ENCODE peak calls at places on chromosomes 11 and 22, in seven cellular contexts. E is neural progenitor cell, T is A549, J is uterus, N is cardiac muscle cell, M is adrenal gland, L is HCT116. S is an unnamed sample.
A peak's percentile ranks its signal among the peaks of the same experiment; 100 is the strongest.

GRCh38 chr11:85318573-85318972 is 308.6 kb downstream of the DLG2 start:
- DNase-seq in E (no peak), T (no peak), J (no peak), N (no peak), M (no peak), L (no peak), S (no peak)

GRCh38 chr11:60528934-60529333 is 13.7 kb downstream of the MS4A13 start:
- DNase-seq in E (no peak), T (no peak), J (no peak), N (no peak), M (no peak), L (no peak), S (no peak)

GRCh38 chr22:43882122-43882767 is 9.6 kb downstream of the PNPLA5 start:
- DNase-seq in E (no peak), T (no peak), J (no peak), N (no peak), M (no peak), L (no peak), S (no peak)

GRCh38 chr11:66419825-66420224 is 1.0 kb upstream of the NPAS4 start:
- DNase-seq in E (peak; percentile 85), T (no peak), J (no peak), N (peak; percentile 77), M (no peak), L (no peak), S (no peak)

GRCh38 chr11:69384548-69385465 is 90.9 kb downstream of the MYEOV start:
- DNase-seq in E (no peak), T (no peak), J (no peak), N (no peak), M (no peak), L (no peak), S (peak; percentile 46)

GRCh38 chr11:23181022-23181807 is 320.9 kb upstream of the CCDC179 start:
- DNase-seq in E (no peak), T (no peak), J (no peak), N (no peak), M (no peak), L (no peak), S (no peak)

GRCh38 chr22:35349704-35350538 is 31.0 kb upstream of the HMOX1 start:
- DNase-seq in E (peak; percentile 45), T (no peak), J (peak; percentile 51), N (no peak), M (peak; percentile 59), L (no peak), S (no peak)

GRCh38 chr22:45009881-45010531 is at the start of gene PHF21B:
- DNase-seq in E (peak; percentile 97), T (peak; percentile 71), J (peak; percentile 71), N (peak; percentile 94), M (peak; percentile 54), L (no peak), S (no peak)

GRCh38 chr11:80958414-80958813 is 1517.6 kb upstream of the TENM4 start:
- DNase-seq in E (no peak), T (peak; percentile 4), J (no peak), N (no peak), M (no peak), L (no peak), S (no peak)

GRCh38 chr22:35575116-35575748 is 34.6 kb downstream of the RASD2 start:
- DNase-seq in E (no peak), T (no peak), J (no peak), N (no peak), M (no peak), L (no peak), S (no peak)

GRCh38 chr11:19218801-19219460 is 17.1 kb upstream of the CSRP3 start:
- DNase-seq in E (no peak), T (no peak), J (no peak), N (no peak), M (no peak), L (no peak), S (no peak)

GRCh38 chr22:22110548-22111266 is 128.1 kb upstream of the TOP3B start:
- DNase-seq in E (peak; percentile 62), T (peak; percentile 57), J (no peak), N (peak; percentile 63), M (peak; percentile 25), L (peak; percentile 46), S (no peak)

GRCh38 chr22:31611065-31611760 is 50.8 kb downstream of the PISD start:
- DNase-seq in E (no peak), T (no peak), J (no peak), N (no peak), M (peak; percentile 23), L (no peak), S (no peak)

GRCh38 chr11:119491753-119492455 is 68.9 kb upstream of the THY1 start:
- DNase-seq in E (peak; percentile 31), T (no peak), J (no peak), N (no peak), M (no peak), L (no peak), S (no peak)

GRCh38 chr11:15969281-15969680 is 387.1 kb downstream of the SOX6 start:
- DNase-seq in E (no peak), T (peak; percentile 74), J (peak; percentile 41), N (peak; percentile 54), M (peak; percentile 79), L (no peak), S (peak; percentile 21)

GRCh38 chr22:22709719-22710445 is 65.5 kb downstream of the GGTLC2 start:
- DNase-seq in E (peak; percentile 67), T (peak; percentile 43), J (no peak), N (no peak), M (no peak), L (no peak), S (no peak)

GRCh38 chr11:78036313-78036712 is 13.2 kb upstream of the KCTD14 start:
- DNase-seq in E (no peak), T (no peak), J (no peak), N (no peak), M (no peak), L (no peak), S (no peak)

GRCh38 chr11:73249858-73250773 is 22.0 kb upstream of the P2RY6 start:
- DNase-seq in E (no peak), T (no peak), J (no peak), N (no peak), M (peak; percentile 11), L (no peak), S (no peak)

GRCh38 chr11:80320765-80321164 is 879.9 kb upstream of the TENM4 start:
- DNase-seq in E (no peak), T (no peak), J (no peak), N (no peak), M (no peak), L (no peak), S (no peak)

GRCh38 chr22:19879248-19879575 is 24.5 kb upstream of the GNB1L start:
- DNase-seq in E (no peak), T (no peak), J (peak; percentile 8), N (no peak), M (peak; percentile 13), L (no peak), S (no peak)

GRCh38 chr22:21051836-21052400 is 6.2 kb downstream of the LRRC74B start:
- DNase-seq in E (no peak), T (no peak), J (no peak), N (no peak), M (no peak), L (no peak), S (no peak)

GRCh38 chr11:66734215-66734614 is 5.2 kb upstream of the SPTBN2 start:
- DNase-seq in E (no peak), T (no peak), J (no peak), N (no peak), M (no peak), L (no peak), S (no peak)

GRCh38 chr11:35487532-35488078 is 37.8 kb downstream of the PAMR1 start:
- DNase-seq in E (peak; percentile 83), T (peak; percentile 48), J (peak; percentile 48), N (peak; percentile 62), M (peak; percentile 30), L (peak; percentile 22), S (no peak)

GRCh38 chr11:43278302-43278956 is 33.4 kb upstream of the API5 start:
- DNase-seq in E (peak; percentile 68), T (peak; percentile 49), J (no peak), N (peak; percentile 19), M (no peak), L (peak; percentile 33), S (no peak)
- TF ChIP-seq CTCF in E (peak; percentile 51), T (peak; percentile 44), J (no peak), N (peak; percentile 44), M (peak; percentile 46), L (peak; percentile 46), S (no peak)

DNA sequence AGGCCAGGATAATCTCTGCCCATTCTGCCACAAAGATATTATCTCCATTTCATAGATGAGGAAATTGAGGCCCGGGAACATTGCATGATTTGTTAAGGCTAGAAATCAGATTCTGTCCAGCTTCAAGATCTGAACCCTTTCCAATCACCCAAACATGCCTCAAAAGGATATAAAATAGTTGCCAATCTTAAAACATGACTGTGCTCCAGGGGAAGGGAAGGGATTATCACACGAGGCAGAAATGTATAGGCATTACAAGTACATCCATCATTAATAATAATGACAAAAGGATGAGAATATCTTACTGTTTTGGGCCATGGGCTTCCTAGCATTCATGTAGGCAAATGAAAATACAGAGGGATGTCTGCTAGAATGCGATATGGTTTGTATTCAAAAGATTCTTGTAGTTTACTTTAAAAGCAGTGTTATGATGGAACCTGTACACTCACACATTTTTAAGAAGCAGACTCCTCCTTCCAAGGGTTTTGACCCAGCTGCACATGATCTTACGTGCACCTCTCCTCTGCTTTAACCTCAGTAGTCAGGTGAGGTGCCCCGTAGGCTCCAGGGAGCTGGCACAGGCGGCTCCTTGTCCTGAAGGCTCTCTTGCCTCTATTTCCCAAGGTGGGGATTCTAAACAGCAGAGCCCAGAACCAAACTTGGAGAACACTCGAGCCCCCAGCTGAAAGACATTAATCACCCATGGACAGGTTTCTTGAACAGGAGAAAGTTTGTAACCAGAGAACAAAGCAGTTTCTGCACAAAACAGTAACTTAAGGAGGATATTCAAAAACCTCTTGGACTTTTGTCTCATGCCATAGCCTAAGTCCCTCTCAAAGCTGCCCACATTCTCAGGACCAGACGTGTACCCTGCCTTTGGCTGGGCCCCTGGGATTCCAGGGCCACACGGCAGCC is 36.0 kb downstream of the PARVA start:
- DNase-seq in E (no peak), T (no peak), J (no peak), N (no peak), M (no peak), L (no peak), S (no peak)
- H3K4me1 ChIP-seq in E (peaks cover 9% of the 10 kb centered on the region), T (peaks cover 27% of the 10 kb centered on the region), J (peaks cover 18% of the 10 kb centered on the region), N (peaks cover 4% of the 10 kb centered on the region), M (peaks cover 38% of the 10 kb centered on the region), L (peaks cover 5% of the 10 kb centered on the region), S (peaks cover 12% of the 10 kb centered on the region)

DNA sequence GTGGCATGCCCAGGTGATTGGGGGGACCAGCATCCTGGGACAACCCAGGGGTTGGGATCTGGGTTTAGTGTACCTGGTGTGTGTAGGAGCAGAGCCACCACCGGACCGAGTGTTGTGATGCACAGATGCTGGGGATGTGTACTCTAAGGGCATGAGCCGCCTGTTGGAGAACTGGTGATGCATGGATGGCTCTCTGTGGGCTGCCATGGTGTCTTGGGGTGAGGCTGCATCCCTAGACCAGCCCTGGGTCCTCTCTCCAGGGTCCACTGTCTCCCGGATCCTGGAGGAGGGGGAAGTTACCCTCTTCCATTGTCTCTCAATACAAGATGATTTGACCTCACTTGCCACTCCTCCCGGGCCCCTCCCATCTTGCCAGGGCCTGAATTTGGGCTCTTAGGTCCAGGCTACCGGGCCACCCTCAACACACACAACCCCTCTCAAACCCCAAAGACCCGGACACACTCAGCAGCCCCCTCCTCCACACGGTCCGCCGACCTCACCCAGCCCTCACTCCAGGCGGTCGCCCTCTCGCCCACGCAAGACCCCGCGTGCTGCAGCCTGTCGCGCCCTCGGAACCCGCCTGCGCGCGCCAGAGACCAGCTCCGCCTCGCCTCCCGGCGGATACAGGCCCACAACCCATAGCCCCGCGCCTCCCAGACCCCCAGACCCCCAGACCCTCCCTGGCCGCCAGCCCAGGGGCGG is 578 bp downstream of the LRRC75B start:
- DNase-seq in E (peak; percentile 42), T (peak; percentile 32), J (no peak), N (no peak), M (no peak), L (no peak), S (no peak)
- H3K4me3 ChIP-seq in E (peak overlapping the region; percentile 74), T (peak overlapping the region; percentile 79), J (peak overlapping the region; percentile 57), N (peak overlapping the region; percentile 57), M (no peak overlapping the region), L (peak overlapping the region; percentile 62), S (peak overlapping the region; percentile 77)

GRCh38 chr11:216081-216974 is 8.8 kb downstream of the RIC8A start:
- DNase-seq in E (no peak), T (no peak), J (no peak), N (no peak), M (peak; percentile 8), L (no peak), S (no peak)
- TF ChIP-seq CTCF in E (no peak), T (no peak), J (no peak), N (no peak), M (no peak), L (no peak), S (no peak)

S was measured in ascending aorta.